ENCODE peak calls at places on chromosomes 12 and 14, in seven cellular contexts. One of them, this sample, is unnamed.

GRCh38 chr14:61839452-61839851 is 77.2 kb downstream of the SNAPC1 start:
- DNase-seq in fibroblast of lung: peak
- DNase-seq in hepatocyte: no peak
- DNase-seq in PC-9: no peak
- DNase-seq in GM23338: no peak
- DNase-seq in HCT116: no peak
- DNase-seq in PC-3: peak
- DNase-seq in this sample: no peak

GRCh38 chr14:75418779-75419768 is 8.7 kb upstream of the JDP2 start:
- DNase-seq in fibroblast of lung: no peak
- DNase-seq in hepatocyte: peak
- DNase-seq in PC-9: peak
- DNase-seq in GM23338: peak
- DNase-seq in HCT116: peak
- DNase-seq in PC-3: no peak
- DNase-seq in this sample: no peak

GRCh38 chr14:67413806-67414769 is 2.1 kb upstream of the PLEK2 start:
- DNase-seq in fibroblast of lung: peak
- DNase-seq in hepatocyte: peak
- DNase-seq in PC-9: peak
- DNase-seq in GM23338: no peak
- DNase-seq in HCT116: peak
- DNase-seq in PC-3: peak
- DNase-seq in this sample: peak

GRCh38 chr14:81302613-81303012 is 81.9 kb upstream of the GTF2A1 start:
- DNase-seq in fibroblast of lung: no peak
- DNase-seq in hepatocyte: no peak
- DNase-seq in PC-9: no peak
- DNase-seq in GM23338: peak
- DNase-seq in HCT116: peak
- DNase-seq in PC-3: no peak
- DNase-seq in this sample: no peak

GRCh38 chr12:122283680-122284079 is 17.4 kb upstream of the VPS33A start:
- DNase-seq in fibroblast of lung: no peak
- DNase-seq in hepatocyte: no peak
- DNase-seq in PC-9: no peak
- DNase-seq in GM23338: no peak
- DNase-seq in HCT116: no peak
- DNase-seq in PC-3: no peak
- DNase-seq in this sample: no peak

GRCh38 chr12:93568091-93568490 is 4.4 kb upstream of the SOCS2 start:
- DNase-seq in fibroblast of lung: no peak
- DNase-seq in hepatocyte: no peak
- DNase-seq in PC-9: no peak
- DNase-seq in GM23338: no peak
- DNase-seq in HCT116: no peak
- DNase-seq in PC-3: no peak
- DNase-seq in this sample: no peak

GRCh38 chr12:131872154-131873046 is 22.0 kb upstream of the ULK1 start:
- DNase-seq in fibroblast of lung: peak
- DNase-seq in hepatocyte: peak
- DNase-seq in PC-9: peak
- DNase-seq in GM23338: no peak
- DNase-seq in HCT116: peak
- DNase-seq in PC-3: peak
- DNase-seq in this sample: peak

GRCh38 chr14:100816950-100817901 is 8.7 kb upstream of the MEG3 start:
- DNase-seq in fibroblast of lung: no peak
- DNase-seq in hepatocyte: peak
- DNase-seq in PC-9: no peak
- DNase-seq in GM23338: no peak
- DNase-seq in HCT116: no peak
- DNase-seq in PC-3: no peak
- DNase-seq in this sample: no peak

GRCh38 chr14:106436310-106436905 is 910.0 kb downstream of the TMEM121 start:
- DNase-seq in fibroblast of lung: no peak
- DNase-seq in hepatocyte: no peak
- DNase-seq in PC-9: no peak
- DNase-seq in GM23338: peak
- DNase-seq in HCT116: no peak
- DNase-seq in PC-3: no peak
- DNase-seq in this sample: no peak

GRCh38 chr12:102883204-102883799 is 33.7 kb downstream of the PAH start:
- DNase-seq in fibroblast of lung: peak
- DNase-seq in hepatocyte: peak
- DNase-seq in PC-9: peak
- DNase-seq in GM23338: peak
- DNase-seq in HCT116: peak
- DNase-seq in PC-3: peak
- DNase-seq in this sample: peak

GRCh38 chr12:139585-139984 is 73.0 kb downstream of the IQSEC3 start:
- DNase-seq in fibroblast of lung: no peak
- DNase-seq in hepatocyte: peak
- DNase-seq in PC-9: no peak
- DNase-seq in GM23338: peak
- DNase-seq in HCT116: no peak
- DNase-seq in PC-3: no peak
- DNase-seq in this sample: no peak
- TF ChIP-seq EZH2 in fibroblast of lung: no peak
- TF ChIP-seq EZH2 in hepatocyte: no peak
- TF ChIP-seq EZH2 in PC-9: no peak
- TF ChIP-seq EZH2 in GM23338: peak
- TF ChIP-seq EZH2 in HCT116: no peak
- TF ChIP-seq EZH2 in PC-3: no peak
- TF ChIP-seq EZH2 in this sample: no peak

DNA sequence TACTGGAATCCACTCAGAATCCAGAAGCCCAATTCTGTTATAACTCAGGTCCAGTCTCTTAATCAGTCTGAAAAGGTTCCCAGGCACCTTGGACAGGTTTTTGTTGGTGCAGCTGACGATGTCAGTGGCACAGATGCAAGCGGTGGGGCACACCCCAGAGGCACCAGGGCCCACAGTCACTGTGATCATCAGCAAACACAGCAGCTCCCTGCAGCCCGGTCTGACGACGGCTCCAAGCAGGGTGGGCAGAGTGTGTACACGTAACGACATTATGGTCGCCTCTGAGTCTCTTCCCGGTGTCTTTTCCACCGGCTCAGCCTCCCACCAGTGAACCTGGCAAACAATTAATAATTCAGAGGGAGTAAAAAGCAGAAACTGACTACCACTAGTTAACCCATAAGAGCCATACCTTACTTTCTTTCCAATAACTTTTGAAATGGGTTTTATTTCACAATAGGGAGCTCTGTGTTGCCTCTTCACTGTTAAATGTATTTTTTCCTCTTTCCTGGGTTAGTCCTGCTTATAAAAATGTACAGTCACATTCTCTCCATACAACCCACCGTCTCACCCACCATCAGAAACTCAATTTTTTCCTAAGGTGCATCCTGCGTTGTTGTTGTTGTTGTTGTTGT is 572 bp upstream of the PCED1B start:
- DNase-seq in fibroblast of lung: peak
- DNase-seq in hepatocyte: peak
- DNase-seq in PC-9: no peak
- DNase-seq in GM23338: no peak
- DNase-seq in HCT116: no peak
- DNase-seq in PC-3: peak
- DNase-seq in this sample: peak
- TF ChIP-seq EZH2 in fibroblast of lung: no peak
- TF ChIP-seq EZH2 in hepatocyte: no peak
- TF ChIP-seq EZH2 in PC-9: no peak
- TF ChIP-seq EZH2 in GM23338: no peak
- TF ChIP-seq EZH2 in HCT116: no peak
- TF ChIP-seq EZH2 in PC-3: no peak
- TF ChIP-seq EZH2 in this sample: no peak

DNA sequence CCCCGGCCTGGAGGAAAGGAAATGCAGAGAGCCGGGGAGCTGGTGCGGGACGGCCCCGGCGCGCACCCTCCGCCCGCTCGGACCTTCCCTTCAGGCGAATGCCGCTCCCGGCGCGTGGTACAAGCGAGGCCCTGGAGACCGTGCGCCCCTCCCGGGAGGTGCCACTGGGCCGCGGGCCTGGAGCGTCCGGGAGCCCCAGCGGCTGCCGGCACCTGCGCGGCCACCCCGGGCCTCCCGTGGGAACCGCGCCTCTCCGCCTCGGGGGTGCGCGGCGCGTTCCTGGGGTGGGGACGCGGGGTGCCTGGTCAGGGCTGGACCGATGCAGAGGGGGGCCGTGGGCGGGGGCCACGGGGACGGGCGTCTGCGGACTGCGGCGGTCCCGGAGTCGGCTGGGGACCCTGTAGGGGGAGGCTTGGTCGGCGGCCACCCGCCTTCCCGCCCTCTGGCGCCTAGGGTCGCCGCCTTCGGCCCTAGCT is 518 bp downstream of the PAPLN start:
- DNase-seq in fibroblast of lung: peak
- DNase-seq in hepatocyte: peak
- DNase-seq in PC-9: no peak
- DNase-seq in GM23338: peak
- DNase-seq in HCT116: no peak
- DNase-seq in PC-3: no peak
- DNase-seq in this sample: no peak
- TF ChIP-seq EZH2 in fibroblast of lung: no peak
- TF ChIP-seq EZH2 in hepatocyte: no peak
- TF ChIP-seq EZH2 in PC-9: no peak
- TF ChIP-seq EZH2 in GM23338: peak
- TF ChIP-seq EZH2 in HCT116: no peak
- TF ChIP-seq EZH2 in PC-3: peak
- TF ChIP-seq EZH2 in this sample: no peak

DNA sequence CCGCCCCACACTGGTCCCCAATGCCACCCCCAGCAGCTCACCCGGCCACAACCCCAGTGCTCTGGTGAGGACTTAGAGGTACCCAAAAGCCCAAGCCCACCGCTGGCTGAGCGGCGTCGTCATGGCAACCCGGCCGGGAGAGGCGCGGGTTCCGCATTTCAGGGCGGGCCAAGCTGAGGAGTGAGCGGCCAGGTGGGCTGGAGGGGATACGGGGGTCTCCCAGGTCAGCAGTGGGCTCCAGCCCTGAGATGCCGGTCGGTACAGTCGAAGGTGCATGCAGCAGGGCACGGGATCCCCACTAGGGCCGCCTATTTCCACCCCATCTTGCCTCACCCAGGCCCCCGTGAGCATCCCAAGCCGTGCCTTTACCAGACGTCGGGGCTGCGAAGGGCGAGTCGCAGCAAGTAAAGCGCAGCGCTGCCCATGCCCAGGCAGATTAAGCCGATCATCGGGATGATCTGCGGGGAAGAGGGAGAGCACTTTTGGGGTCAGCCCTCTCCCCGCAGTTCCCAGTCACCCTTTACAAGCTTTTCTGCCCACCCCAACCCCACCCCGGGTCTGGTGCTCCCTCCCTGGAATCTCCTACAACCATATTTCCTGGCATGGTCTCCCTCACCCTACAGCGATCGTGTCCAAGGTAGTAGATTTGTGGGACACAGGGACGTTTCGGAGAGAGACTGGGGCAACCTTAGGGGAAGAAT is 6.9 kb downstream of the SHMT2 start:
- DNase-seq in fibroblast of lung: no peak
- DNase-seq in hepatocyte: peak
- DNase-seq in PC-9: no peak
- DNase-seq in GM23338: peak
- DNase-seq in HCT116: no peak
- DNase-seq in PC-3: no peak
- DNase-seq in this sample: no peak
- TF ChIP-seq EZH2 in fibroblast of lung: no peak
- TF ChIP-seq EZH2 in hepatocyte: no peak
- TF ChIP-seq EZH2 in PC-9: no peak
- TF ChIP-seq EZH2 in GM23338: no peak
- TF ChIP-seq EZH2 in HCT116: no peak
- TF ChIP-seq EZH2 in PC-3: no peak
- TF ChIP-seq EZH2 in this sample: no peak

GRCh38 chr12:113473942-113474341 is 2.3 kb upstream of the LHX5 start:
- DNase-seq in fibroblast of lung: no peak
- DNase-seq in hepatocyte: no peak
- DNase-seq in PC-9: peak
- DNase-seq in GM23338: peak
- DNase-seq in HCT116: no peak
- DNase-seq in PC-3: peak
- DNase-seq in this sample: no peak
- TF ChIP-seq EZH2 in fibroblast of lung: peak
- TF ChIP-seq EZH2 in hepatocyte: peak
- TF ChIP-seq EZH2 in PC-9: no peak
- TF ChIP-seq EZH2 in GM23338: no peak
- TF ChIP-seq EZH2 in HCT116: no peak
- TF ChIP-seq EZH2 in PC-3: no peak
- TF ChIP-seq EZH2 in this sample: peak

DNA sequence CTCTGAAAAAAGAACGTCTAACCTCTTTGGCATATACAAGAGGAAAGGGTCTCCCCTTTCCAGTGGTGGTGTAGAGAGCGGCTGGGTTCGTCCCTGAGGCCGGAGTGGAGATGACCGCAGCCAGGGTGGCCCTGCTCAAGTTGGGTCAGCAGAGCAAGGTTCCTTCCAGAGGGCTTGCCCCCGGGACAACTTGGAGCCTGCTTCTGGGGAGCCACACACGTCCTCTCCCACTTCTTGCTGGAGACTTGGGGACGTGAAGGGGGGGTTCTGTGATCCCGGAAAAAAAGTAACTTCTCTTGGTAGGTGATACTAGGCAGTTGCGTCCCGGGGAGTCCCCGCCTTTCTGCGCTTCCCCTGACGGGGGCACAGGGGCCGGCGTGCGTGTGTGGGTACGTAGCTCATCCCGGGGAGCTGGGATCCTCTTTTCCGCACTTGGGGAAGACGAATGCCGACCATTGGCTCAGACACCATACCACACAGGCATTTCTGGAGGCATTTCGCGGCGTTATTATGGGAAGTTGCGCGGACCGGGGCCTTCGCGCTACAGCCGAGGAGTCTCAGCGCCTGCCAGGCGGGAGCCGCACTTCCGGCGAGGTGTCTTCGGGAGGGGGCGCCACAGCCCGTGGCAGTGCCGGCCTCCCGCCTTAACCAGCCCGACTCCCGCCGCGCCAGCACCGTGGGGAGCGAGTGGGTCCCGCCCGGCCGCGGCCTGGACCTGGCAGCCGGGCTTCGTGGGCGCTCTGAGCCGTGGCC is 14.8 kb upstream of the PAX9 start:
- DNase-seq in fibroblast of lung: no peak
- DNase-seq in hepatocyte: peak
- DNase-seq in PC-9: peak
- DNase-seq in GM23338: peak
- DNase-seq in HCT116: no peak
- DNase-seq in PC-3: no peak
- DNase-seq in this sample: peak
- TF ChIP-seq EZH2 in fibroblast of lung: peak
- TF ChIP-seq EZH2 in hepatocyte: peak
- TF ChIP-seq EZH2 in PC-9: no peak
- TF ChIP-seq EZH2 in GM23338: peak
- TF ChIP-seq EZH2 in HCT116: no peak
- TF ChIP-seq EZH2 in PC-3: no peak
- TF ChIP-seq EZH2 in this sample: no peak

DNA sequence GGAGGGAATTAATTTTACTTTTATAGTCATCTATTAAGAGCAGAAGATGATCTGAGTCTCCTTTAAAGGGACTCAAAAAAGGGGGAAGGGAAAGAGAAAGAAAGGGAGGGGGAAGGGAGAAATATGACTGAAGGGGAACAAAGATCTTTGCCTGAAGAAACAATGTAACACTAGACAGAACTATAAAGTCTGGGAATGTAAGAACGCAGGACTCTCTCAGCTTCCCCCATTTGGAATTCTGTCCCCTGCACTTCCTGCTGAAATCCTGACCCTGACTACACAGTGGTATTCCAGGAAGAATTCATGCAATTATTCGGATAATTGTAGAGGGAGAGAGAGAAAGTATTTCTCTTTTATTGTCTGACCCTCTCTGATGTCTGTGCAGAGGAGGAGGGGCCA is 8.6 kb upstream of the HOXC11 start:
- DNase-seq in fibroblast of lung: no peak
- DNase-seq in hepatocyte: no peak
- DNase-seq in PC-9: no peak
- DNase-seq in GM23338: no peak
- DNase-seq in HCT116: no peak
- DNase-seq in PC-3: no peak
- DNase-seq in this sample: no peak
- TF ChIP-seq EZH2 in fibroblast of lung: peak
- TF ChIP-seq EZH2 in hepatocyte: no peak
- TF ChIP-seq EZH2 in PC-9: no peak
- TF ChIP-seq EZH2 in GM23338: peak
- TF ChIP-seq EZH2 in HCT116: no peak
- TF ChIP-seq EZH2 in PC-3: no peak
- TF ChIP-seq EZH2 in this sample: no peak

This sample was measured in mammary epithelial cell.